ENCODE peak calls at places on chromosomes 1 and 21, in six cellular contexts. One of them, this sample, is unnamed. For H3K4me1, the result is how much of the 10 kb centered on the place peaks cover.

GRCh38 chr1:19484338-19484792 is 974 bp downstream of the CAPZB start:
- DNase-seq in HCT116: no peak
- DNase-seq in H1: no peak
- DNase-seq in K562: no peak
- DNase-seq in GM12878: no peak
- DNase-seq in HepG2: no peak
- DNase-seq in this sample: no peak

GRCh38 chr1:83545450-83545849 is 453.5 kb downstream of the TTLL7 start:
- DNase-seq in HCT116: no peak
- DNase-seq in H1: no peak
- DNase-seq in K562: no peak
- DNase-seq in GM12878: no peak
- DNase-seq in HepG2: no peak
- DNase-seq in this sample: peak

GRCh38 chr1:1628656-1629429 is 3.1 kb upstream of the MMP23B start:
- DNase-seq in HCT116: peak
- DNase-seq in H1: no peak
- DNase-seq in K562: no peak
- DNase-seq in GM12878: no peak
- DNase-seq in HepG2: no peak
- DNase-seq in this sample: no peak

GRCh38 chr1:205961405-205961804 is 18.1 kb upstream of the SLC26A9 start:
- DNase-seq in HCT116: no peak
- DNase-seq in H1: no peak
- DNase-seq in K562: no peak
- DNase-seq in GM12878: no peak
- DNase-seq in HepG2: no peak
- DNase-seq in this sample: no peak

GRCh38 chr1:189431437-189431836 is 1046.2 kb downstream of the BRINP3 start:
- DNase-seq in HCT116: no peak
- DNase-seq in H1: no peak
- DNase-seq in K562: no peak
- DNase-seq in GM12878: no peak
- DNase-seq in HepG2: no peak
- DNase-seq in this sample: no peak

GRCh38 chr1:29271724-29272123 is 35.4 kb downstream of the PTPRU start:
- DNase-seq in HCT116: no peak
- DNase-seq in H1: peak
- DNase-seq in K562: no peak
- DNase-seq in GM12878: no peak
- DNase-seq in HepG2: peak
- DNase-seq in this sample: peak

GRCh38 chr1:8094481-8095241 is 68.6 kb upstream of the ERRFI1 start:
- DNase-seq in HCT116: no peak
- DNase-seq in H1: no peak
- DNase-seq in K562: no peak
- DNase-seq in GM12878: no peak
- DNase-seq in HepG2: peak
- DNase-seq in this sample: no peak

GRCh38 chr1:183942933-183943693 is 94.4 kb downstream of the COLGALT2 start:
- DNase-seq in HCT116: peak
- DNase-seq in H1: no peak
- DNase-seq in K562: no peak
- DNase-seq in GM12878: peak
- DNase-seq in HepG2: no peak
- DNase-seq in this sample: no peak

GRCh38 chr1:211148371-211148770 is 14.4 kb upstream of the KCNH1 start:
- DNase-seq in HCT116: no peak
- DNase-seq in H1: no peak
- DNase-seq in K562: no peak
- DNase-seq in GM12878: no peak
- DNase-seq in HepG2: no peak
- DNase-seq in this sample: no peak

GRCh38 chr1:16248007-16248436 is 11.0 kb upstream of the CPLANE2 start:
- DNase-seq in HCT116: no peak
- DNase-seq in H1: no peak
- DNase-seq in K562: no peak
- DNase-seq in GM12878: no peak
- DNase-seq in HepG2: no peak
- DNase-seq in this sample: no peak

GRCh38 chr1:89545264-89546038 is 20.8 kb downstream of the LRRC8B start:
- DNase-seq in HCT116: peak
- DNase-seq in H1: no peak
- DNase-seq in K562: peak
- DNase-seq in GM12878: no peak
- DNase-seq in HepG2: no peak
- DNase-seq in this sample: no peak

DNA sequence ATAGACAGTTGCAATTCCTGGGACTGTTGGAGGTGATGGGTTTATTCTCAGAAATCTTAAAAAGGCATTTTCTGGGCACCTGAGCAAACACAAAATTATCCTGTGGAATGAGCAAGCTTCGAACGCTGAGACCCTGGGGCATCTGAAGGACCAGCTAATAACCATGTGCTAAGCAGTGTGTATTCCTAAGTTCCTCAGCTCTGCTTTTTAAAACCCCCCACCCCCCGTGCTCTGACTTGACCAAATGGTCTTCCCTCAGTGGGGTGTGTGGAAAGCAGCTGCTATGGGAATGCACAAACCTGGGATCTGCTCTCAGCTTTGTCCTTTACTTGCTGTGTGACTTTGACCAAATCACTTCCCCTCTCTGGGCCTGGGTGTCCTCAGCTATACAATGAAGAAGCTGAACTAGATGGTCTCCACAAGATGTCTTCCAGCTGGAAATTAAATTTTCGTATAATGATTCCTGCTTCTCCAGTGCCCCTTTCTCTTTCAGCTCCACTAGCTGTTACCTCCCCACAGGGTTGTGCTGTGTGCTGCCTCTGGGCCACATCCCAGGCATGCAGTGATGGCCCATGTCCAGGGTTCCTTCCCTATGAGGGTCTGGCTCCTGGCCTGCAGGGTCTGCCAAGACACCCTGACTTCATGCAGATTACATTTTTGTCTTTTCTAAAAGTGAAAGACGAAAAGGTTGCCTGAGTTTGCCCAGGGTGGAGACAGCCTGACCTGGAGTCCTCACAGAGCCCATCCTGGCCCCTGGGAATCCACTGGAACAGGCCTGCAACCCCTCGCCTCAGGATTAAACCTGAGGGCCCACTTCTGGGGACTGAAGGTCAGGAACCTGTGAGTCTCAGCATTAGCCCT is 14.9 kb upstream of the CD247 start:
- DNase-seq in HCT116: no peak
- DNase-seq in H1: no peak
- DNase-seq in K562: peak
- DNase-seq in GM12878: no peak
- DNase-seq in HepG2: no peak
- DNase-seq in this sample: no peak
- H3K4me1 ChIP-seq in HCT116: under half
- H3K4me1 ChIP-seq in H1: under half
- H3K4me1 ChIP-seq in K562: under half
- H3K4me1 ChIP-seq in GM12878: under half
- H3K4me1 ChIP-seq in HepG2: under half
- H3K4me1 ChIP-seq in this sample: under half

GRCh38 chr21:40840441-40840840 is 6.5 kb downstream of the DSCAM start:
- DNase-seq in HCT116: no peak
- DNase-seq in H1: no peak
- DNase-seq in K562: no peak
- DNase-seq in GM12878: no peak
- DNase-seq in HepG2: no peak
- DNase-seq in this sample: no peak

GRCh38 chr21:40839551-40839950 is 7.4 kb downstream of the DSCAM start:
- DNase-seq in HCT116: no peak
- DNase-seq in H1: no peak
- DNase-seq in K562: no peak
- DNase-seq in GM12878: no peak
- DNase-seq in HepG2: no peak
- DNase-seq in this sample: no peak

GRCh38 chr21:40842197-40842552 is 4.8 kb downstream of the DSCAM start:
- DNase-seq in HCT116: no peak
- DNase-seq in H1: no peak
- DNase-seq in K562: no peak
- DNase-seq in GM12878: no peak
- DNase-seq in HepG2: no peak
- DNase-seq in this sample: no peak

GRCh38 chr21:40844935-40845334 is 2.0 kb downstream of the DSCAM start:
- DNase-seq in HCT116: no peak
- DNase-seq in H1: no peak
- DNase-seq in K562: no peak
- DNase-seq in GM12878: no peak
- DNase-seq in HepG2: no peak
- DNase-seq in this sample: no peak

GRCh38 chr21:40841524-40842196 is 5.3 kb downstream of the DSCAM start:
- DNase-seq in HCT116: no peak
- DNase-seq in H1: peak
- DNase-seq in K562: no peak
- DNase-seq in GM12878: no peak
- DNase-seq in HepG2: peak
- DNase-seq in this sample: peak
- TF ChIP-seq ZNF274 in HCT116: no peak
- TF ChIP-seq ZNF274 in H1: no peak
- TF ChIP-seq ZNF274 in K562: no peak
- TF ChIP-seq ZNF274 in GM12878: no peak
- TF ChIP-seq ZNF274 in HepG2: no peak
- TF ChIP-seq ZNF274 in this sample: no peak

DNA sequence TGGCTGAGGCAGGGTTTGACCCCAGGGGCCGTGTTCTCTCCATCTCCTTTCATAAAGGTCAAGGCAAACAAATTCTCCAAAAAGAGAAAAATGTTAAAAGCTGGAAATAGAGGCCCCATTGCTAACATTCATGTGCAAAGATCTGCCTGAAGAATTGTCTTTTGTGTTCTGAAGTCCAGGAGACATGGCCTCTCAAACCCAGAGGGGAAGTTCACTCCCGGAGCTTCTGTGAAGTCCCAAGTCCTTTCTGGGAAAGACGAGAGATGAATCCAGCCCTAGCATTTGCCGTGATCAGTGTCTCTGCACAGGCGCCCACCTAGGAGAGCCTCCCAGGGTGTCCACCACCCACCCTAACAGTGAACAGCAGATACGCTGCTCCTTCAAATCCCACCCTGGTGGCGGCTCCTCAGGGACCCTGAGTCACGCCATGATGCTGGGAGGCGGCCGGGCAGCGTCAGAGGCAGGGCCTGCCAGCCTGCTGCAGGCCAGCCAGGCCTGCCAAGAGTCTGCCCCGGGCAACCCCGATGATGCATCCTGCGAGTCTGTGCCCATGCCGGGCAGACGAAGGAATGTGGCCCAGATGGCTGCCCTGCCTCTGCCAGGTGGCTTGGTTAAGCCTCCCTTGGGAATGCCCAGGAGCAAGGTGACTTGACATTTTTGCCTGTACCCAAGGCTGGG is 5.2 kb upstream of the C2CD2 start:
- DNase-seq in HCT116: no peak
- DNase-seq in H1: no peak
- DNase-seq in K562: no peak
- DNase-seq in GM12878: no peak
- DNase-seq in HepG2: no peak
- DNase-seq in this sample: no peak
- TF ChIP-seq YY1 in HCT116: no peak
- TF ChIP-seq YY1 in H1: no peak
- TF ChIP-seq YY1 in K562: no peak
- TF ChIP-seq YY1 in GM12878: no peak
- TF ChIP-seq YY1 in HepG2: no peak
- TF ChIP-seq YY1 in this sample: no peak

GRCh38 chr1:36326499-36326898 is 3.1 kb upstream of the EVA1B start:
- DNase-seq in HCT116: no peak
- DNase-seq in H1: no peak
- DNase-seq in K562: peak
- DNase-seq in GM12878: no peak
- DNase-seq in HepG2: no peak
- DNase-seq in this sample: no peak

GRCh38 chr1:36322786-36323635 is 434 bp downstream of the EVA1B start:
- DNase-seq in HCT116: no peak
- DNase-seq in H1: no peak
- DNase-seq in K562: peak
- DNase-seq in GM12878: no peak
- DNase-seq in HepG2: no peak
- DNase-seq in this sample: no peak

GRCh38 chr1:36322085-36322785 is 1.2 kb downstream of the EVA1B start:
- DNase-seq in HCT116: no peak
- DNase-seq in H1: no peak
- DNase-seq in K562: no peak
- DNase-seq in GM12878: no peak
- DNase-seq in HepG2: no peak
- DNase-seq in this sample: no peak

GRCh38 chr1:36323636-36324321 is at the start of gene EVA1B:
- DNase-seq in HCT116: no peak
- DNase-seq in H1: no peak
- DNase-seq in K562: peak
- DNase-seq in GM12878: no peak
- DNase-seq in HepG2: peak
- DNase-seq in this sample: peak

GRCh38 chr1:36324322-36324802 is 917 bp upstream of the EVA1B start:
- DNase-seq in HCT116: no peak
- DNase-seq in H1: no peak
- DNase-seq in K562: no peak
- DNase-seq in GM12878: no peak
- DNase-seq in HepG2: no peak
- DNase-seq in this sample: no peak
- H3K4me1 ChIP-seq in HCT116: half or more
- H3K4me1 ChIP-seq in H1: under half
- H3K4me1 ChIP-seq in K562: under half
- H3K4me1 ChIP-seq in GM12878: under half
- H3K4me1 ChIP-seq in HepG2: half or more
- H3K4me1 ChIP-seq in this sample: under half

GRCh38 chr21:28928578-28929124 is 64.0 kb downstream of the LTN1 start:
- DNase-seq in HCT116: no peak
- DNase-seq in H1: no peak
- DNase-seq in K562: no peak
- DNase-seq in GM12878: no peak
- DNase-seq in HepG2: no peak
- DNase-seq in this sample: no peak

GRCh38 chr21:28922368-28922767 is 70.3 kb downstream of the LTN1 start:
- DNase-seq in HCT116: no peak
- DNase-seq in H1: peak
- DNase-seq in K562: no peak
- DNase-seq in GM12878: no peak
- DNase-seq in HepG2: no peak
- DNase-seq in this sample: peak

GRCh38 chr21:28927122-28927521 is 65.6 kb downstream of the LTN1 start:
- DNase-seq in HCT116: no peak
- DNase-seq in H1: no peak
- DNase-seq in K562: no peak
- DNase-seq in GM12878: no peak
- DNase-seq in HepG2: no peak
- DNase-seq in this sample: no peak

DNA sequence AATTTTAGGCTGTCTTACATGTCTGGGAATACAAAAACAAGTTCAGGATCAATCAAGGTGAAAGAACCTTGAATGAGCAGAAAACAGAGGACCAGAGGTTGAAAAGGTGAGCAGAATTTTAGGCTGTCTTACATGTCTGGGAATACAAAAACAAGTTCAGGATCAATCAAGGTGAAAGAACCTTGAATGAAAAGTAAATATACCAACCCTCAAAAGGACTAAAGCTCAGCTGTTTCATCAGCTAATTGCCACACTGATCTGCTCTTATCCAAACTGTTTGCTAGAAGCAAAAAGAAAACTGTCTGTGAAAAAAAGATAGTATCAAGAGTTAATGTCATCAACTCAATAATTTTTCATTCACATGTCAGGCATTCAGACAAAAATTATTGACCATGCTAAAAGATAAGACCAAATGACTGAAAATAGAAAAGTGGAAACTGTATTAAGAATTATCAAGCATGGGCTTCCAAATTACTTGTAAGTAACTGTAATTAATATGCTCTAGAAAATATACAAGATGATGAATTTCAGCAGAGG is 69.2 kb downstream of the LTN1 start:
- DNase-seq in HCT116: no peak
- DNase-seq in H1: no peak
- DNase-seq in K562: no peak
- DNase-seq in GM12878: no peak
- DNase-seq in HepG2: peak
- DNase-seq in this sample: no peak
- TF ChIP-seq ZNF274 in HCT116: no peak
- TF ChIP-seq ZNF274 in H1: no peak
- TF ChIP-seq ZNF274 in K562: no peak
- TF ChIP-seq ZNF274 in GM12878: no peak
- TF ChIP-seq ZNF274 in HepG2: no peak
- TF ChIP-seq ZNF274 in this sample: no peak